ENCODE peak calls at places on chromosomes 2 and 18, in five cellular contexts. S, O, A, J and I are unnamed samples. For H3K4me1, the result is how much of the 10 kb centered on the place peaks cover.

GRCh38 chr2:137199751-137200150 is 434.4 kb downstream of the THSD7B start:
- DNase-seq in S (no peak), O (no peak), A (no peak), J (no peak), I (no peak)

GRCh38 chr2:169828141-169828811 is 1.0 kb downstream of the UBR3 start:
- DNase-seq in S (no peak), O (peak), A (peak), J (no peak), I (no peak)

GRCh38 chr2:28608061-28608828 is 112.4 kb downstream of the PLB1 start:
- DNase-seq in S (no peak), O (no peak), A (no peak), J (no peak), I (no peak)

GRCh38 chr2:37602702-37603101 is 68.7 kb downstream of the CDC42EP3 start:
- DNase-seq in S (no peak), O (no peak), A (no peak), J (no peak), I (no peak)

GRCh38 chr2:222884765-222885424 is 24.1 kb downstream of the ACSL3 start:
- DNase-seq in S (no peak), O (no peak), A (no peak), J (no peak), I (no peak)

GRCh38 chr2:143161982-143162837 is 33.0 kb downstream of the ARHGAP15 start:
- DNase-seq in S (peak), O (peak), A (peak), J (no peak), I (no peak)

GRCh38 chr18:40355701-40356100 is 1599.3 kb upstream of the PIK3C3 start:
- DNase-seq in S (no peak), O (no peak), A (no peak), J (no peak), I (no peak)

GRCh38 chr2:38863061-38863695 is 12.6 kb downstream of the DHX57 start:
- DNase-seq in S (no peak), O (no peak), A (no peak), J (no peak), I (no peak)

GRCh38 chr2:37573818-37574388 is 97.5 kb downstream of the CDC42EP3 start:
- DNase-seq in S (no peak), O (no peak), A (no peak), J (no peak), I (no peak)

GRCh38 chr2:217940261-217941220 is 62.3 kb downstream of the TNS1 start:
- DNase-seq in S (no peak), O (no peak), A (no peak), J (no peak), I (no peak)

GRCh38 chr2:217938038-217938437 is 64.8 kb downstream of the TNS1 start:
- DNase-seq in S (no peak), O (no peak), A (no peak), J (no peak), I (no peak)

GRCh38 chr2:217941339-217941738 is 61.5 kb downstream of the TNS1 start:
- DNase-seq in S (no peak), O (no peak), A (no peak), J (no peak), I (no peak)

GRCh38 chr2:217939220-217939619 is 63.6 kb downstream of the TNS1 start:
- DNase-seq in S (no peak), O (no peak), A (no peak), J (no peak), I (no peak)

DNA sequence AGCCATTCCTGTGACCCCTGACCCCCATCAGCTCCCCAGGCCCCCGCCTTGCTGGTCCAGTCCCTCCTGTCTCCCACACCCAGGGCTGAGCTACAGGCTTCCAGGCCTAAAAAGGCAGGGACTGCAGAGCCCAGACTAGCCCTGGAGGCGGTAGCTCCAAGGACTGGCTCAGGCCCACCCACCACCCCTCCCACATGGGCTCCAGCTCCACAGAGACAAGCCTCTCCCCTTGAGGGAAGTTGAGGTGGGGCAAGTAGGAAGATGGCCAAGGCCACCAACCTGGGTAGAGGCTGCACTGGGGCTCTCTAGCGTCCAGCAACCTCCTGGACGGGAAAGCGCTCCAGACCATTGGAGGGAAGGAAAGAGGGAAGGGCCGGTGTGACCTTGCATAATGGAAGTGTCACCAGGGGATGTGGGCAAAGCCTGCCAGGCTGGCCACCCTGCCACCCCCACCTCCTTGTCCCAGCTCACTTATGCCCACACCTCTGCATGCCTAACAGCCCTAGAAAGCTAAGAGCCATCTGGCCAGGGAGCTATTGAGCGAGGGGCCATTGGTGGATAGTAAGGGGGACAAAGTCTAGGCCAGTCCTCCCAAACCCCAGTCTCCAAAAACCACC is 63.1 kb downstream of the TNS1 start:
- DNase-seq in S (no peak), O (no peak), A (no peak), J (no peak), I (no peak)
- TF ChIP-seq POLR2A in S (no peak), O (no peak), A (peak), J (no peak), I (no peak)

DNA sequence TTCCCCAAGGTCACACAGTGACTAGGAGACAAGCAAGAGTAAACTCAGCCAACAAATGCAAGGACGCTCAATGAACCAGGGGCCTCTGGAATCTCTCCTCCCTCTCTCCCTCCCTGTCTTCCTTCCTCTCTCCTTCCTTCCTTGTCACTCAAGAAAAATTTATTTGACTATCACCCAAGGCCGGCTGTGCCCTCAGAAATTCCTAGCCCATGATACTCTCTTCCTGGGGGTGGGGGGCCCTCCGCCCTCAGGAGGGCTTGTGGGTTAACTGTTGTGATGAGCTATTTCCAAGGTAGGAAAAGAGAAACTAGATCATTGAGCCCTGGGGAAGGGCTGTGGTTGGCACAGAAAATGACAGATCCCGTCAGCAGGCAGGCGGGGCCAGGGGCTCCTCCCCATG is 21.7 kb downstream of the INHBB start:
- DNase-seq in S (no peak), O (no peak), A (no peak), J (no peak), I (no peak)
- H3K4me1 ChIP-seq in S (under half), O (under half), A (under half), J (under half), I (under half)

DNA sequence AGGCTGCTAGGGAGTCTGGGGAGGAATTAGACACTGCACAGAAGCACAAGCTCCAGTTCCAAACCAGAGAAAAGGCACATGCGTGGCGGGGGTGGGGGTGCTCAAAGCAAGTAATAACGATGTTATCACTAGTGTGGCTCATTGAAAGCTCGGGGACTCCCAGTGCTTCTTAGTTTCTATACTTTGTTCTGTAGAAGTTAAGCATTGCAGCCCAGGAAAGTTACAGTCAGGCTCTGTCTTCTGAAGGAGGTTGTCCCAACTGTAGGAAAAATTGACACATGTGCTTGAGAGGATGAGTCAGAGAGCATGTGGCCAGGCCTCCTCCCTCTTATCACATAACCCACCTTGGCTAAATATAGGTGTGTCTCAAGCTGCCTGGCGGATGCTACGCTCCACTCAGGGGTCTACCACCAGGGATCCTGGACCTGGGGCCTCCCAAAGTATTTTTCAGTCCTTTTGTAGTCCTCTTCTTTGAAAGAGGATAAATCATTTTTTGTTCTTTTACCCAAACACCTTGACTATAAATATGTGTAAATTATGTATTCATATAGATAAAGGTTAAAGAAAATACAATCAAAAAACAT is 3.8 kb downstream of the GALNT5 start:
- DNase-seq in S (peak), O (peak), A (peak), J (peak), I (no peak)
- TF ChIP-seq POLR2A in S (no peak), O (no peak), A (peak), J (peak), I (no peak)

GRCh38 chr2:237951878-237952277 is 14.9 kb upstream of the UBE2F start:
- DNase-seq in S (no peak), O (no peak), A (no peak), J (no peak), I (no peak)
- H3K4me1 ChIP-seq in S (under half), O (under half), A (under half), J (under half), I (under half)

GRCh38 chr2:64654993-64655666 is 1.4 kb upstream of the SERTAD2 start:
- DNase-seq in S (no peak), O (peak), A (no peak), J (no peak), I (no peak)
- TF ChIP-seq POLR2A in S (no peak), O (no peak), A (no peak), J (no peak), I (no peak)

GRCh38 chr2:121485039-121485438 is 45.6 kb upstream of the RNU4ATAC start:
- DNase-seq in S (no peak), O (no peak), A (no peak), J (no peak), I (no peak)

GRCh38 chr2:121479882-121480522 is 50.7 kb upstream of the RNU4ATAC start:
- DNase-seq in S (peak), O (peak), A (peak), J (peak), I (no peak)

GRCh38 chr2:121486191-121486590 is 44.5 kb upstream of the RNU4ATAC start:
- DNase-seq in S (no peak), O (no peak), A (no peak), J (no peak), I (no peak)

GRCh38 chr2:121480826-121481225 is 49.9 kb upstream of the RNU4ATAC start:
- DNase-seq in S (no peak), O (no peak), A (no peak), J (no peak), I (no peak)

GRCh38 chr2:121483021-121483420 is 47.7 kb upstream of the RNU4ATAC start:
- DNase-seq in S (no peak), O (no peak), A (no peak), J (no peak), I (no peak)
- H3K4me1 ChIP-seq in S (under half), O (under half), A (under half), J (under half), I (under half)

GRCh38 chr2:215299337-215299859 is 12.5 kb upstream of the ATIC start:
- DNase-seq in S (no peak), O (no peak), A (no peak), J (no peak), I (no peak)
- TF ChIP-seq POLR2A in S (no peak), O (no peak), A (no peak), J (no peak), I (no peak)

GRCh38 chr18:44743626-44744025 is 62.9 kb downstream of the SETBP1 start:
- DNase-seq in S (no peak), O (no peak), A (no peak), J (no peak), I (no peak)
- H3K4me1 ChIP-seq in S (under half), O (under half), A (under half), J (under half), I (under half)

GRCh38 chr2:950627-950992 is at the start of gene SNTG2:
- DNase-seq in S (peak), O (no peak), A (peak), J (no peak), I (no peak)
- TF ChIP-seq POLR2A in S (no peak), O (no peak), A (no peak), J (no peak), I (no peak)

DNA sequence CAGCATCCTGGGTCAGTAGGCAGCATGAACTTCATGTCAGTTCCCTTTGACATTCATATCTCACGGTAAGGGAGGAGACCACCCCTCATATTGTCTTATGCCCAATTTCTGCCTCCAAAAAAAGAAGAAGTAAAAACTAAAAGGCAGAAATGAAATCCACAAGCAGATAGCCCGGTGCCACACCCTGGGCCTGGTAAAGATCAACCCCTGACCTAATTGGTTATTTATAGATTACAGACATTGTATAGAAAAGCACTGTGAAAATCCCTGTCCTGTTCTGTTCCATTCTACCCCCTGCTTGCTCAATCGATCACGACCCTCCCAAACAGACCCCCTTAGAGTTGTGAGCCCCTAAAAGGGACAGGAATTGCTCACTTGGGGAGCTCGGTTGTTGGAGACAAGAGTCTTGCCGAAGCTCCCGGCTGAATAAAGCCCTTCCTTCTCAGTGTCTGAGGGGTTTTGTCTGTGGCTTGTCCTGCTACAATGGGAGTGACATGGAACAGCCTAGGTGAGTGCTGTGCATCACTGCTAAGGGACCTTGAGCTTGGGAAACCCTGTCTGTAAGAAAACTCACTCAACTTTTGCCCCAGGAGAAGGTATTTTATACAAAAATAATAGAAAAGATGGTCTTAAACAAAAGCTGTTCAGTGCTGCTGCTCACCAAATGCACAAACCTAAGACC is 11.1 kb downstream of the NDUFV2 start:
- DNase-seq in S (no peak), O (no peak), A (no peak), J (no peak), I (no peak)
- H3K4me1 ChIP-seq in S (half or more), O (under half), A (half or more), J (half or more), I (half or more)